ENCODE peak calls at places on chromosomes 16 and 17, in four cellular contexts. J is neuronal stem cell; L is CD8-positive, alpha-beta memory T cell; C is K562. Q is an unnamed sample.

GRCh38 chr16:49471038-49471727 is 97.6 kb downstream of the C16orf78 start:
- DNase-seq in J (no peak), L (no peak), C (no peak), Q (no peak)

GRCh38 chr17:47170710-47171109 is 18.4 kb downstream of the CDC27 start:
- DNase-seq in J (no peak), L (no peak), C (no peak), Q (no peak)

GRCh38 chr17:3888343-3889171 is 4.3 kb downstream of the CAMKK1 start:
- DNase-seq in J (no peak), L (no peak), C (peak; percentile 92), Q (no peak)

GRCh38 chr16:86298166-86299131 is 211.9 kb upstream of the FOXF1 start:
- DNase-seq in J (no peak), L (no peak), C (no peak), Q (peak; percentile 19)

GRCh38 chr17:76781056-76781982 is 43.4 kb downstream of the MFSD11 start:
- DNase-seq in J (no peak), L (no peak), C (no peak), Q (no peak)

GRCh38 chr16:24504467-24505345 is 34.7 kb upstream of the RBBP6 start:
- DNase-seq in J (peak; percentile 71), L (peak; percentile 31), C (peak; percentile 80), Q (no peak)

GRCh38 chr17:70646673-70647072 is 477.3 kb downstream of the KCNJ2 start:
- DNase-seq in J (no peak), L (no peak), C (no peak), Q (no peak)

GRCh38 chr17:19876524-19877161 is 8.9 kb upstream of the ULK2 start:
- DNase-seq in J (no peak), L (peak; percentile 4), C (no peak), Q (peak; percentile 87)

GRCh38 chr17:5584971-5585794 is 874 bp upstream of the NLRP1 start:
- DNase-seq in J (no peak), L (no peak), C (no peak), Q (no peak)

GRCh38 chr16:14042706-14043105 is 28.4 kb upstream of the MRTFB start:
- DNase-seq in J (no peak), L (no peak), C (no peak), Q (no peak)

GRCh38 chr17:1714488-1714979 is 4.4 kb upstream of the TLCD2 start:
- DNase-seq in J (peak; percentile 92), L (no peak), C (peak; percentile 94), Q (peak; percentile 96)

GRCh38 chr17:29590979-29591736 is 1.7 kb upstream of the GIT1 start:
- DNase-seq in J (no peak), L (no peak), C (peak; percentile 80), Q (no peak)
- H3K4me3 ChIP-seq in J (peak overlapping the region; percentile 66), L (peak overlapping the region; percentile 49), C (peak overlapping the region; percentile 16), Q (peak overlapping the region; percentile 10)

DNA sequence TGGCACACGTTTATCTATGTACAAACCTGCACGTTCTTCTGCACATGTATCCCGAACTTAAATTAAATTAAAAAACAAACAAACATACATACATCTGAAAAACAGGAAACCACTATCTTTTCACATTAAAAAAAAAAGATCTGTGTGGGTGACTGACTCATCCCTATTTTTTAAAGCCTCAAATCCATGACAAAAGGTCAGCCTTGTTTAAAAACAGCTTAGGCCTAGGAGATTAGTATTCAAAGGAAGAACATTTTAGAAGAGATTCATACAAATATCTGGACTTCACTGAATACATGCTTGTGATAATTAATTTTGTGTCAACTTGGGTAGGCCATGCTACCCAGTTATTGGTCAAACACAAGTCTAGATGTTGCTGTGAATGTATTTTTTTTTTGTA is 4.6 kb upstream of the PRKAR1A start:
- DNase-seq in J (no peak), L (no peak), C (no peak), Q (no peak)
- H3K4me3 ChIP-seq in J (no peak overlapping the region), L (no peak overlapping the region), C (no peak overlapping the region), Q (no peak overlapping the region)

GRCh38 chr17:80455328-80455710 is 21.1 kb downstream of the NPTX1 start:
- DNase-seq in J (no peak), L (peak; percentile 23), C (peak; percentile 76), Q (peak; percentile 89)
- H3K4me3 ChIP-seq in J (peak overlapping the region; percentile 83), L (peak overlapping the region; percentile 72), C (peak overlapping the region; percentile 72), Q (peak overlapping the region; percentile 74)

GRCh38 chr17:7884581-7885356 is 3.8 kb upstream of the CHD3 start:
- DNase-seq in J (no peak), L (peak; percentile 37), C (peak; percentile 25), Q (peak; percentile 80)
- H3K4me3 ChIP-seq in J (peak overlapping the region; percentile 67), L (no peak overlapping the region), C (peak overlapping the region; percentile 66), Q (peak overlapping the region; percentile 78)

GRCh38 chr16:78748471-78748929 is 649.0 kb downstream of the WWOX start:
- DNase-seq in J (no peak), L (no peak), C (no peak), Q (no peak)

GRCh38 chr16:78746718-78747117 is 647.3 kb downstream of the WWOX start:
- DNase-seq in J (no peak), L (no peak), C (no peak), Q (no peak)

GRCh38 chr16:78751601-78752000 is 652.1 kb downstream of the WWOX start:
- DNase-seq in J (no peak), L (no peak), C (no peak), Q (no peak)

GRCh38 chr16:78750611-78751010 is 651.2 kb downstream of the WWOX start:
- DNase-seq in J (no peak), L (no peak), C (no peak), Q (no peak)

DNA sequence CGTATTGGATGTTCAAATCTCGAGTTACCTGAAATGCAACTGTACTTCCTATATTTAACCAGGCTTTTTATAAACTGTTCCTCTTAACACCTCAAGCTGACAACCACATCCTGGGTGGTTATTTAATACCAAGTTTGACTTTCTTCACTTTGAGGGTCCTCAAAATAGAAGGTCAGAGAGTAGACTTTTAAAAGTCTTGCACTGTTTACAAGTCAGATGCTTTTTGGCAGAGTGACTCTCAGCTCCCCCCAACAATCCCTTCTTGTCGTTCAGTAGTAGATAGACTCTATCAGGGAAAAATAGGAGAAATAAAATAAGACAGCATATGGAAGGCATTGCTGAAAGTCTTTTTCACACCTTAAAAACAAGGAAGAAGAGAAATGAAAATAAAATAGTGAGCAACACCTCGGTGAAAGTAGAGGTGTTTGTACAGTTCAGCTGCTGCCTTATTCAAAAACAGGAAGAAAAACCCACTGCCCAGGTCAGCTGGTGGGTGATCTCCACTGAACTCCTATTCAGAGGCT is 650.4 kb downstream of the WWOX start:
- DNase-seq in J (no peak), L (no peak), C (no peak), Q (no peak)
- H3K4me3 ChIP-seq in J (no peak overlapping the region), L (peak overlapping the region; percentile 51), C (no peak overlapping the region), Q (no peak overlapping the region)